ENCODE peak calls at places on chromosomes 5 and 9, in seven cellular contexts. L, H, Z, M, Y, P and R are unnamed samples.

GRCh38 chr5:41772785-41773442 is 97.3 kb downstream of the OXCT1 start:
- DNase-seq in L (no peak), H (no peak), Z (no peak), M (no peak), Y (no peak), P (no peak), R (no peak)

GRCh38 chr5:134411228-134411545 is 494 bp downstream of the CDKN2AIPNL start:
- DNase-seq in L (no peak), H (no peak), Z (no peak), M (no peak), Y (no peak), P (no peak), R (no peak)

GRCh38 chr9:28179893-28180292 is 606.6 kb upstream of the C9orf72 start:
- DNase-seq in L (no peak), H (no peak), Z (no peak), M (no peak), Y (no peak), P (no peak), R (no peak)

GRCh38 chr9:131748411-131748955 is 8.6 kb upstream of the RAPGEF1 start:
- DNase-seq in L (no peak), H (no peak), Z (no peak), M (no peak), Y (no peak), P (no peak), R (peak)

GRCh38 chr9:128625391-128626145 is 31.1 kb downstream of the DYNC2I2 start:
- DNase-seq in L (no peak), H (no peak), Z (no peak), M (no peak), Y (no peak), P (peak), R (no peak)

GRCh38 chr5:173538018-173538417 is 78.4 kb downstream of the BOD1 start:
- DNase-seq in L (no peak), H (no peak), Z (no peak), M (no peak), Y (no peak), P (no peak), R (no peak)

GRCh38 chr5:92641031-92641962 is 939.7 kb downstream of the NR2F1-AS1 start:
- DNase-seq in L (peak), H (no peak), Z (no peak), M (no peak), Y (no peak), P (peak), R (peak)

GRCh38 chr9:131836021-131836420 is 96.1 kb upstream of the RAPGEF1 start:
- DNase-seq in L (no peak), H (no peak), Z (no peak), M (no peak), Y (no peak), P (no peak), R (no peak)

GRCh38 chr5:65255294-65255693 is 226.4 kb downstream of the ADAMTS6 start:
- DNase-seq in L (no peak), H (no peak), Z (no peak), M (no peak), Y (no peak), P (no peak), R (no peak)

GRCh38 chr9:102047549-102047948 is 309.1 kb upstream of the GRIN3A start:
- DNase-seq in L (no peak), H (no peak), Z (no peak), M (no peak), Y (no peak), P (no peak), R (no peak)

GRCh38 chr5:178590141-178590923 is at the start of gene COL23A1:
- DNase-seq in L (peak), H (peak), Z (peak), M (peak), Y (peak), P (peak), R (no peak)

GRCh38 chr5:147613359-147613758 is 103.5 kb upstream of the DPYSL3 start:
- DNase-seq in L (no peak), H (no peak), Z (no peak), M (no peak), Y (no peak), P (no peak), R (no peak)

GRCh38 chr9:133492061-133493021 is 13.4 kb upstream of the SLC2A6 start:
- DNase-seq in L (no peak), H (no peak), Z (peak), M (no peak), Y (no peak), P (no peak), R (no peak)

GRCh38 chr5:115579747-115580173 is 22.5 kb downstream of the TICAM2 start:
- DNase-seq in L (no peak), H (no peak), Z (no peak), M (no peak), Y (peak), P (no peak), R (no peak)

GRCh38 chr5:174293006-174293405 is 247.5 kb downstream of the NSG2 start:
- DNase-seq in L (no peak), H (no peak), Z (no peak), M (no peak), Y (no peak), P (no peak), R (no peak)

GRCh38 chr5:164504141-164504772 is 998.8 kb downstream of the MAT2B start:
- DNase-seq in L (peak), H (peak), Z (no peak), M (peak), Y (peak), P (peak), R (peak)

GRCh38 chr5:83839788-83840187 is 119.1 kb upstream of the HAPLN1 start:
- DNase-seq in L (no peak), H (no peak), Z (no peak), M (no peak), Y (no peak), P (no peak), R (no peak)

GRCh38 chr5:91074615-91075014 is 308.5 kb downstream of the ARRDC3 start:
- DNase-seq in L (no peak), H (no peak), Z (no peak), M (no peak), Y (no peak), P (peak), R (no peak)

GRCh38 chr9:130665431-130666392 is 1.3 kb downstream of the PRDM12 start:
- DNase-seq in L (no peak), H (peak), Z (no peak), M (no peak), Y (no peak), P (no peak), R (no peak)

GRCh38 chr9:14863402-14863801 is 46.8 kb downstream of the FREM1 start:
- DNase-seq in L (no peak), H (no peak), Z (no peak), M (no peak), Y (no peak), P (no peak), R (no peak)

GRCh38 chr5:176890455-176891330 is 8.5 kb downstream of the HK3 start:
- DNase-seq in L (no peak), H (no peak), Z (no peak), M (no peak), Y (no peak), P (no peak), R (no peak)

GRCh38 chr5:73028991-73029540 is 73.2 kb downstream of the FCHO2 start:
- DNase-seq in L (no peak), H (no peak), Z (no peak), M (no peak), Y (no peak), P (no peak), R (no peak)

GRCh38 chr9:74783408-74783807 is 104.3 kb downstream of the TRPM6 start:
- DNase-seq in L (peak), H (no peak), Z (no peak), M (no peak), Y (no peak), P (no peak), R (no peak)

GRCh38 chr5:32595118-32595517 is 9.8 kb downstream of the SUB1 start:
- DNase-seq in L (no peak), H (no peak), Z (no peak), M (no peak), Y (no peak), P (no peak), R (no peak)

GRCh38 chr5:115100556-115100955 is 69.2 kb downstream of the TRIM36 start:
- DNase-seq in L (no peak), H (no peak), Z (no peak), M (no peak), Y (no peak), P (no peak), R (no peak)

GRCh38 chr5:172593721-172594120 is 47.3 kb upstream of the NEURL1B start:
- DNase-seq in L (no peak), H (no peak), Z (no peak), M (no peak), Y (no peak), P (no peak), R (no peak)

GRCh38 chr9:70374962-70375618 is 39.4 kb downstream of the KLF9 start:
- DNase-seq in L (no peak), H (no peak), Z (peak), M (no peak), Y (no peak), P (no peak), R (no peak)